ENCODE peak calls at places on chromosomes 13 and 19, in five cellular contexts. D, A, U, W and T are unnamed samples.

GRCh38 chr19:48445606-48446481 is at the start of gene GRWD1:
- DNase-seq in W (peak), D (peak), U (peak), A (peak), T (peak)

GRCh38 chr19:49150106-49150943 is 4.9 kb downstream of the HRC start:
- DNase-seq in D (peak), W (peak), A (peak), U (peak), T (no peak)

GRCh38 chr13:99580500-99581268 is 79.4 kb downstream of the TM9SF2 start:
- DNase-seq in W (no peak), U (no peak), A (no peak), D (no peak), T (no peak)

GRCh38 chr19:34345934-34346333 is 19.1 kb upstream of the GPI start:
- DNase-seq in D (peak), A (peak), W (peak), U (peak), T (no peak)

GRCh38 chr19:34508540-34508939 is 27.0 kb downstream of the WTIP start:
- DNase-seq in D (no peak), A (peak), U (no peak), W (no peak), T (no peak)

GRCh38 chr19:7088999-7089398 is 19.5 kb downstream of the ZNF557 start:
- DNase-seq in A (no peak), W (no peak), D (no peak), U (no peak), T (no peak)

GRCh38 chr19:1066748-1067340 is at the start of gene ARHGAP45:
- DNase-seq in D (no peak), U (no peak), A (no peak), W (peak), T (no peak)

GRCh38 chr13:113178070-113178895 is 19.8 kb downstream of the PROZ start:
- DNase-seq in U (no peak), W (no peak), A (no peak), D (no peak), T (no peak)

GRCh38 chr13:45060062-45060461 is 60.2 kb upstream of the GTF2F2 start:
- DNase-seq in A (no peak), U (no peak), D (no peak), W (no peak), T (no peak)

GRCh38 chr13:114248011-114248410 is 13.3 kb downstream of the CDC16 start:
- DNase-seq in A (no peak), U (no peak), D (no peak), W (no peak), T (no peak)

GRCh38 chr19:35000338-35000646 is 169 bp downstream of the GRAMD1A start:
- DNase-seq in U (no peak), A (no peak), W (no peak), D (no peak), T (no peak)

DNA sequence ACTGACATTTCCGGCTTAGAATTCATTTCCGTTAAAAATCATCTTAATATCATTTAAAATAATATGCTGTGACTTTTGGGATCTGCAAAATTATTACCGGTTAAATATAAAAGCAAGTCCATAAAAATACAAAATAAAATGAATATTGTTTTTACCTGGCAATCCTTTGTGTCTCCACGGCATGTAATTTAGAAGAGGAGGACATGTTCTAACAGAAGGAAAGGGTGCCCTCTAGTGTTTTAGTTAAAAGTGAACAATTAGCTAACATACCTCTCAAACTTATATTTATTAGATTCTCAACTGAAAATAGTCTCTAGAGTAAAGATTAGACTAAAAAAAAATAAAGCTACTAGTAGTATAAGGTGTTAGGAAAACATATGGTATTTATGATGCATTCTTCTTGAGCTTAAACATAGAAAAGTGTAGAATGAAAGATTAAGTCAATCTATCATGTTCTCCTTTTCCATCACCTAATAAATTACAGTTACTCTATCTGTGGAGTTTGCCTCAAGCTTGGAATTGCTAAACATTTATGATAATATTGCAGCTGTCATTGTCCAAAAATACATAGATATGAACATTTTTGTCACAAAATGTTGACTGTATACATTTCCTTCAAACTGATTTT is 676.7 kb upstream of the SPRY2 start:
- DNase-seq in W (no peak), U (no peak), A (no peak), D (no peak), T (peak)
- H3K27ac ChIP-seq in W (no peak), U (no peak), A (no peak), D (no peak), T (no peak)

DNA sequence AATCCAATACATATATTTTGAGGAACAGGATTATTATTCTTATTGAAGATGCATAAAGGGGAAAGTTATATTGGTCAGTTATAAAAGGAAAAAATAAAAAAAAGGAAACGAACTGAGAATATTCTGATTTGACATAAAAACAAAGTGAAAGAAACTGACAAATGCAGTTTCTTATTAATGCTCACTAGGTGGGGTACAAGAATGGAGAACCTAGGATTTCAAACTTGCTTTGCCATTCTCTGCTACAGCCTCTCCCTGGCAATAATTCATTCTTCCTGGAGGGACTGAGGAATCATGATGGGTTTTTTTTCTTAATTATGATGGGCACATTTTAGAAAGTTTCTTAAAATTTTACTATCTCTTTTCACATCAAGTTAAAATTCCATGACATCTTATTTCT is 154.9 kb downstream of the PCDH9 start:
- DNase-seq in U (no peak), A (no peak), D (no peak), W (no peak), T (no peak)
- H3K27ac ChIP-seq in U (peak), A (no peak), D (no peak), W (no peak), T (no peak)

GRCh38 chr13:51502206-51502651 is 49.4 kb upstream of the INTS6 start:
- DNase-seq in W (no peak), D (no peak), A (no peak), U (no peak), T (peak)

GRCh38 chr13:51499841-51500240 is 47.0 kb upstream of the INTS6 start:
- DNase-seq in W (no peak), U (no peak), A (no peak), D (no peak), T (no peak)

GRCh38 chr13:51500687-51501086 is 47.9 kb upstream of the INTS6 start:
- DNase-seq in U (no peak), W (no peak), D (no peak), A (no peak), T (no peak)

GRCh38 chr13:51501592-51502205 is 48.9 kb upstream of the INTS6 start:
- DNase-seq in W (no peak), U (no peak), D (no peak), A (peak), T (no peak)

GRCh38 chr13:51501096-51501495 is 48.3 kb upstream of the INTS6 start:
- DNase-seq in W (no peak), A (no peak), D (no peak), U (no peak), T (no peak)
- H3K27ac ChIP-seq in W (no peak), A (no peak), D (no peak), U (no peak), T (peak)

GRCh38 chr19:16847407-16847806 is 18.2 kb downstream of the SIN3B start:
- DNase-seq in W (no peak), A (no peak), U (no peak), D (no peak), T (no peak)

GRCh38 chr19:16851031-16851712 is 22.0 kb downstream of the SIN3B start:
- DNase-seq in A (no peak), W (no peak), U (no peak), D (no peak), T (no peak)

GRCh38 chr19:16849168-16849567 is 20.0 kb downstream of the SIN3B start:
- DNase-seq in U (no peak), D (no peak), A (no peak), W (no peak), T (peak)

GRCh38 chr19:16853066-16853465 is 23.9 kb downstream of the SIN3B start:
- DNase-seq in D (no peak), W (no peak), A (no peak), U (no peak), T (no peak)

DNA sequence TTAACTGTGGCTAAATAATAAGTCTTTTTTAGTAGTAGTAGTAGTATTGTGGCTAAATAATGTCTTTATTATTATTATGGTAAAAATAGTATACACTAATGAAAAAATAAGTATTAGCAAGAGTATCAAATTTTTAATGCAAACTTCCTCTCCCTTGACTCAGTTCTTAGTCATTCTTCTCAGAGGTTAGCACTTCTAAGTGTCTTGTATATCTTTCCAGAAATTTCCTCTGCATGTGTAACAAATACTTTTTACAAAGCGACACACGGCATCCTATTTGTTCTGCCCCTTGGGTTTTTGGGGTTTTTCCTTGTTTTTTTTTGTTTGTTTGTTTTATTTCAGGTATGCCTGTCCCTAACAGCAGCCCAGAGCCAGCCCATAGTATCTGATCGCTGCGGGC is 20.9 kb downstream of the SIN3B start:
- DNase-seq in A (no peak), W (no peak), U (no peak), D (no peak), T (no peak)
- H3K27ac ChIP-seq in A (no peak), W (no peak), U (no peak), D (no peak), T (peak)

DNA sequence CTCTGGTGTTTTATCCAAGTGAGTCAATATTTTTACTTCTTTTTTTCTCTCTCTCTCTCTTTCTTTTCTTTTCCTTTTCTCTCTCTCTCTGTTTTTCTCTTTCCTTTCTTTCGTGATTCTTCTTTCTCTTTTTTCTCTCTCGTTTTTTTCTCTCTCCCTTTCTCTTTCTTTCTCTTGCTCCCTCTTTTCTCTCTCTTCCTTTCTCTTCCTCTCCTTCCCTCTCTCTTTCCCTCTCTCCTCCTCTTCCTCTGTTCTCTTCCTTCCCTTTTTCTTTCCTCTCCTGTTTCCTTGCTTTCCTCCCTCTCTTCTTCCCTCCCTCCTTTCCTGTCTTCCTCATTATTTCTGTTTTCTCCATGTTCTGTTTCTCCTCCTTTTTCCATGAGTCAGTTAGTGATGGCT is 641.5 kb downstream of the FGF9 start:
- DNase-seq in A (no peak), D (no peak), W (no peak), U (no peak), T (no peak)
- H3K27ac ChIP-seq in A (no peak), D (no peak), W (no peak), U (no peak), T (no peak)

GRCh38 chr19:15919243-15919642 is 15.1 kb downstream of the CYP4F11 start:
- DNase-seq in D (no peak), A (no peak), W (no peak), U (no peak), T (no peak)

GRCh38 chr19:15911599-15912237 is 13.8 kb upstream of the CYP4F2 start:
- DNase-seq in D (no peak), W (no peak), U (no peak), A (no peak), T (no peak)

GRCh38 chr19:15913384-15913783 is 15.5 kb upstream of the CYP4F2 start:
- DNase-seq in U (no peak), A (no peak), D (no peak), W (no peak), T (no peak)

GRCh38 chr19:15915109-15915508 is 17.2 kb upstream of the CYP4F2 start:
- DNase-seq in W (no peak), A (no peak), D (no peak), U (no peak), T (no peak)

DNA sequence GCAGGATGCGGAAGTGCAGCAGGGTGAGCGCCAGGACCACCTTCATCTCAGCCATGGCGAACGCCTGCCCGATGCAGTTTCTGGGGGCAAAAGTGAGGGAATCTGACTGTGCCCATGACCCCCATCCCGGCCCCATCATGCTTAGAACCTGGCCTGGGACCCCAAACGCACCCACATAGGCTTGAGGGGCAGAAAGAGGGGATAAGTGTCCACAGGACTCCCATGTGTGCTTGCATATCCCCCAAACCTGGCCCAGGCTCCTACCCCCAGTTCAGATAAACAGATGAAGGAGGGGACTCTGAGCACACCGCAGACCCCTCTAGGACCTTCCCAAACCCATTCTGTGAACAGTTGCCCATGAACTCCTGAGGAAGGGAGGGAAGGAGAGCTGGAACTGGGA is 16.0 kb upstream of the CYP4F2 start:
- DNase-seq in A (no peak), W (no peak), U (no peak), D (no peak), T (no peak)
- H3K27ac ChIP-seq in A (no peak), W (no peak), U (no peak), D (no peak), T (no peak)

GRCh38 chr13:33181264-33181663 is 104.3 kb downstream of the STARD13 start:
- DNase-seq in A (no peak), U (no peak), D (no peak), W (no peak), T (no peak)
- H3K27ac ChIP-seq in A (no peak), U (no peak), D (no peak), W (no peak), T (no peak)

DNA sequence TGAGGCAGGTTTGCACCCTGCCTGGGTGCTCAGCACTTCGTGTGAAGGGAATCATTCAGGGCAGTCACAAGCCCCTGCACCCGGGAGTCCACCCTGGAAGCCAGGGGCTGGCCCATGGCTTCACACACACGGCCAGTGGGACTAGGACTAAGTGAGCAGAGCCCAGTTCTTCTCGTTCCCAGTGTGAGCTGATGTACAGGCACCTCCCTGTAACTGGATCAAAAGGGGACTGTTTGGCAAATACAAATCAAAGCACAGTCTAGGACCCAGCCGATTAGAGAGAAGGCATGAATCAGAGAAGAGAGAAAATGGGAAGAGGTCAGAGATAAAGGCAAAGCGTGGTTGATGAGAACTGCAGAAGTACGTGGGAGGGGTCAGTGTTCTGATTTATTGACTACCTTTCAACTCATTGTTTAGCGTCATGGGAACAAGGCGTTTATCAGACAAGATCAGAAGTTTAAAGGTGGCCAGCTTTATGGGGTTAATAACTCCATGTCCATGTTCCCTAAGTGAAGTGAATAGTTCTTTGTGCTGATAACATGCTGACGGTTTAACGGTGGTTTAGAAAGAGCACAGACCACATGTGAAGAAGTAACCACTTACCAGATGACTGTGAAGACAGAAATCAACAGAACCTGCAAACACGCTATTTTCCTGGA is 30.3 kb upstream of the SPATA13 start:
- DNase-seq in D (no peak), U (no peak), W (no peak), A (no peak), T (no peak)
- H3K27ac ChIP-seq in D (no peak), U (no peak), W (no peak), A (no peak), T (no peak)